ENCODE peak calls at places on chromosome 16, in nine cellular contexts. A is psoas muscle; V is foreskin fibroblast; P is fibroblast of pulmonary artery; S is fibroblast of mammary gland; N is CD8-positive, alpha-beta T cell; Q is endodermal cell; X is astrocyte of the spinal cord; Y is stomach. R is an unnamed sample.

GRCh38 chr16:57667069-57667525 is 1.0 kb upstream of the ADGRG3 start:
- DNase-seq in A (no peak), V (no peak), P (no peak), S (no peak), N (no peak), Q (no peak), X (no peak), Y (no peak), R (no peak)

GRCh38 chr16:53901396-53901795 is 197.4 kb downstream of the FTO start:
- DNase-seq in A (no peak), V (no peak), P (no peak), S (no peak), N (no peak), Q (no peak), X (no peak), Y (no peak), R (no peak)

GRCh38 chr16:69762843-69763556 is 868 bp downstream of the WWP2 start:
- DNase-seq in A (no peak), V (no peak), P (peak), S (peak), N (no peak), Q (no peak), X (peak), Y (no peak), R (no peak)

GRCh38 chr16:76345093-76345735 is 68.0 kb downstream of the CNTNAP4 start:
- DNase-seq in A (peak), V (no peak), P (peak), S (peak), N (no peak), Q (no peak), X (peak), Y (no peak), R (peak)

GRCh38 chr16:69830534-69831211 is 68.5 kb downstream of the WWP2 start:
- DNase-seq in A (no peak), V (no peak), P (no peak), S (no peak), N (no peak), Q (no peak), X (no peak), Y (peak), R (no peak)

GRCh38 chr16:80197790-80198201 is 343.0 kb upstream of the DYNLRB2 start:
- DNase-seq in A (no peak), V (peak), P (peak), S (peak), N (no peak), Q (no peak), X (peak), Y (no peak), R (peak)

GRCh38 chr16:15970743-15971434 is 21.5 kb downstream of the ABCC1 start:
- DNase-seq in A (no peak), V (no peak), P (no peak), S (no peak), N (no peak), Q (peak), X (no peak), Y (no peak), R (no peak)

GRCh38 chr16:30088832-30089624 is 2.7 kb downstream of the TBX6 start:
- DNase-seq in A (no peak), V (no peak), P (no peak), S (no peak), N (no peak), Q (no peak), X (no peak), Y (no peak), R (no peak)

GRCh38 chr16:77780378-77780837 is 8.0 kb upstream of the VAT1L start:
- DNase-seq in A (no peak), V (peak), P (peak), S (peak), N (no peak), Q (no peak), X (peak), Y (no peak), R (peak)

GRCh38 chr16:73166394-73166971 is 118.6 kb upstream of the ZFHX3 start:
- DNase-seq in A (no peak), V (no peak), P (no peak), S (no peak), N (no peak), Q (no peak), X (no peak), Y (no peak), R (no peak)
- H3K4me3 ChIP-seq in A (no peak), V (peak), P (peak), S (no peak), N (no peak), Q (no peak), X (no peak), Y (no peak), R (no peak)

GRCh38 chr16:64122177-64122576 is 999.7 kb downstream of the CDH11 start:
- DNase-seq in A (no peak), V (no peak), P (no peak), S (no peak), N (no peak), Q (no peak), X (peak), Y (no peak), R (no peak)
- TF ChIP-seq CTCF in A (no peak), V (no peak), P (no peak), S (no peak), N (no peak), Q (no peak), X (no peak), Y (no peak), R (no peak)

DNA sequence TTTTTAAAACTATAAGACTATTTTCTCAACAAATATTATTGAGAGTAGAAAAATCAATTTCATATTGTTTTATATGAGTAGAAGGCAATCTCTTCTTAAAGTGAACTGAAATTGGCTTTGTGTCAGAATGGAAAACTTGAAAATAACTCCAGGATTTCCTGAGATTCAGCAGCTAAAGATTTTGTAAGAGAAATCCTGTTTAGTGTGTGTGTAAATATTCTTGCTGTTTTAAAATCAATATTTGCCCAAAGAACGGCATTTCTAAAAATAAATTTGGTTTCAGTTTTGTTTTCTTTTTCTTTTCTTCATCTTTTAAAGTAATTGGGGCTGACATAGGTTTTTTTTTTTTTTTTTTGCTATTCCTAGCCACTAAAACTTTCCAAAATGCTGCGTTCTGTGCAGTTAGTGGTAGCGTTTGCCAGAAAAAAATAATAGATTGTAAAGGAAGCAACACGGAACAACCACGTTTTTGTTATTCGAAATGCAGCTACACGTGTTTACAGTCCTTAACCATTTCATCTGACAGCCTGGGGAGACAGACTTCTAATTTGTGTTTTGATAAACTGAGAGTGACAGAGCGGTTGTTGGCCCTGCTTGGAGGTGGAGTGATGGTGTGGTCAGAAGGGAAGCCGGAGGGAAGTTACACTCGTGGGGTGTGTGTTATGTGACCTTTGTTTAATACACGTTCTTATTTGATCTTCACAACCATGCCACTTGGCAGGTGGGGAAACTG is 21.6 kb upstream of the SMPD3 start:
- DNase-seq in A (no peak), V (no peak), P (no peak), S (no peak), N (no peak), Q (no peak), X (no peak), Y (no peak), R (no peak)
- H3K4me3 ChIP-seq in A (peak), V (no peak), P (peak), S (no peak), N (peak), Q (no peak), X (no peak), Y (peak), R (no peak)

GRCh38 chr16:87178177-87178863 is 138.9 kb downstream of the C16orf95 start:
- DNase-seq in A (no peak), V (no peak), P (no peak), S (no peak), N (no peak), Q (peak), X (no peak), Y (no peak), R (no peak)
- TF ChIP-seq CTCF in A (no peak), V (no peak), P (no peak), S (no peak), N (no peak), Q (no peak), X (no peak), Y (no peak), R (no peak)

DNA sequence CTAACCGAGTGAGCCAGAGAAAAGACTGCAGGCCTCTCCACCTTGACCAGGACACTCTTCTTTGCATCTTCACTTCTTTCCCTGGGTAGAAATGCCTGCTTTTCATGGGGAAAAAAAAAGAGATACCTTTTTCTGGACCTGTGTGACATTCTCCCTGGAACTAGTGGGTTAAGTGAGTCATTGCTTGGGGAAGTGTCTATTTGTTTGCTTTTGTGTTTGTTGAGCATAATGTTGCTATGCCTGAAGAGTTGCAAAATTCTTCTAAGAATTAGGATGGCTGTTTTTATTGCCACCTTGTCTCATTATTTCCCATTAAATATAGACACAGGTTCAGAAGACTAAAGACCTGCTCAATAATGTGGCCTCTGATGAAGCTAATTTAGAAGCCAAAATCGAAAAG is 18.8 kb downstream of the CLUAP1 start:
- DNase-seq in A (no peak), V (no peak), P (no peak), S (no peak), N (no peak), Q (no peak), X (no peak), Y (no peak), R (no peak)
- H3K4me3 ChIP-seq in A (no peak), V (no peak), P (no peak), S (no peak), N (no peak), Q (no peak), X (no peak), Y (no peak), R (no peak)

GRCh38 chr16:65681406-65681805 is 559.5 kb upstream of the CDH11 start:
- DNase-seq in A (no peak), V (no peak), P (peak), S (peak), N (no peak), Q (no peak), X (no peak), Y (no peak), R (no peak)
- TF ChIP-seq CTCF in A (no peak), V (no peak), P (no peak), S (no peak), N (no peak), Q (no peak), X (no peak), Y (no peak), R (no peak)